ENCODE peak calls at places on chromosome 5, in four cellular contexts. K, R, W and Q are unnamed samples.

GRCh38 chr5:138352722-138353549 is 451 bp downstream of the KDM3B start:
- DNase-seq in K (no peak), R (peak; percentile 54), W (peak; percentile 32), Q (peak; percentile 59)

GRCh38 chr5:138032028-138032571 is 779 bp downstream of the FAM13B start:
- DNase-seq in K (no peak), R (peak; percentile 54), W (peak; percentile 36), Q (no peak)

GRCh38 chr5:76674330-76675066 is 41.4 kb upstream of the F2R start:
- DNase-seq in K (no peak), R (no peak), W (no peak), Q (no peak)

GRCh38 chr5:168908207-168908606 is 329.0 kb upstream of the PANK3 start:
- DNase-seq in K (peak; percentile 34), R (no peak), W (no peak), Q (no peak)

GRCh38 chr5:33892419-33893151 is 795 bp upstream of the ADAMTS12 start:
- DNase-seq in K (peak; percentile 87), R (peak; percentile 41), W (no peak), Q (no peak)

GRCh38 chr5:59328801-59329296 is 564.7 kb downstream of the PDE4D start:
- DNase-seq in K (no peak), R (no peak), W (no peak), Q (no peak)

GRCh38 chr5:65190328-65191053 is 291.2 kb downstream of the ADAMTS6 start:
- DNase-seq in K (peak; percentile 94), R (no peak), W (no peak), Q (no peak)

GRCh38 chr5:138952962-138953361 is 77.8 kb upstream of the LRRTM2 start:
- DNase-seq in K (no peak), R (no peak), W (no peak), Q (no peak)

GRCh38 chr5:6737043-6737941 is 24.1 kb downstream of the TENT4A start:
- DNase-seq in K (no peak), R (no peak), W (no peak), Q (no peak)

GRCh38 chr5:39022151-39022550 is 52.0 kb downstream of the RICTOR start:
- DNase-seq in K (no peak), R (no peak), W (no peak), Q (no peak)

GRCh38 chr5:133423031-133423617 is 189.2 kb downstream of the FSTL4 start:
- DNase-seq in K (no peak), R (no peak), W (no peak), Q (no peak)

GRCh38 chr5:145101246-145101645 is 733.9 kb downstream of the PRELID2 start:
- DNase-seq in K (no peak), R (no peak), W (no peak), Q (no peak)

GRCh38 chr5:60836131-60836530 is 7.9 kb downstream of the ELOVL7 start:
- DNase-seq in K (no peak), R (no peak), W (no peak), Q (no peak)

GRCh38 chr5:57501414-57502321 is 19.1 kb upstream of the ACTBL2 start:
- DNase-seq in K (no peak), R (no peak), W (no peak), Q (no peak)

GRCh38 chr5:180353226-180353962 is at the start of gene GFPT2:
- DNase-seq in K (peak; percentile 62), R (peak; percentile 74), W (no peak), Q (peak; percentile 58)

GRCh38 chr5:160030631-160031377 is 21.9 kb downstream of the TTC1 start:
- DNase-seq in K (no peak), R (no peak), W (no peak), Q (no peak)

GRCh38 chr5:113226337-113226736 is 208.5 kb downstream of the TSSK1B start:
- DNase-seq in K (no peak), R (no peak), W (no peak), Q (no peak)

GRCh38 chr5:151569132-151570046 is 21.7 kb downstream of the FAT2 start:
- DNase-seq in K (no peak), R (no peak), W (no peak), Q (no peak)

GRCh38 chr5:90134381-90134780 is 275.2 kb downstream of the CETN3 start:
- DNase-seq in K (no peak), R (no peak), W (no peak), Q (no peak)

GRCh38 chr5:126056851-126057622 is 366.2 kb upstream of the GRAMD2B start:
- DNase-seq in K (no peak), R (no peak), W (no peak), Q (no peak)

GRCh38 chr5:145941096-145941676 is 4.8 kb downstream of the SH3RF2 start:
- DNase-seq in K (no peak), R (no peak), W (no peak), Q (no peak)

GRCh38 chr5:547086-547924 is 23.1 kb upstream of the SLC9A3 start:
- DNase-seq in K (no peak), R (no peak), W (no peak), Q (no peak)

GRCh38 chr5:176727983-176728675 is 80.8 kb downstream of the TSPAN17 start:
- DNase-seq in K (no peak), R (no peak), W (no peak), Q (no peak)

GRCh38 chr5:14671414-14671813 is 6.9 kb downstream of the OTULIN start:
- DNase-seq in K (no peak), R (no peak), W (no peak), Q (no peak)